ENCODE peak calls at places on chromosomes 1 and 21, in ten cellular contexts. L is epithelial cell of esophagus, I is foreskin keratinocyte, R is breast epithelium, T is pancreas, E is H54, W is SJCRH30, F is C1 segment of cervical spinal cord, U is left colon, O is midbrain. P is an unnamed sample.

GRCh38 chr21:33480481-33481103 is 818 bp upstream of the TMEM50B start:
- DNase-seq in F (no peak), W (no peak), U (no peak), L (no peak), I (no peak), O (no peak), T (no peak), E (no peak), R (no peak), P (no peak)

GRCh38 chr1:24491577-24492360 is 10.9 kb upstream of the RCAN3 start:
- DNase-seq in T (no peak), L (no peak), O (no peak), U (no peak), F (no peak), W (no peak), E (no peak), I (no peak), R (no peak), P (no peak)

GRCh38 chr1:114088392-114089299 is 65.0 kb downstream of the SYT6 start:
- DNase-seq in F (no peak), E (no peak), O (no peak), T (no peak), L (no peak), I (no peak), R (no peak), U (no peak), W (no peak), P (no peak)

GRCh38 chr1:177131723-177132122 is 32.8 kb downstream of the ASTN1 start:
- DNase-seq in W (no peak), I (no peak), O (no peak), E (no peak), U (no peak), F (no peak), T (no peak), R (no peak), L (no peak), P (no peak)

GRCh38 chr1:168553680-168554553 is 10.1 kb upstream of the XCL2 start:
- DNase-seq in L (no peak), R (no peak), F (no peak), U (no peak), I (no peak), W (no peak), O (no peak), E (no peak), T (no peak), P (no peak)

GRCh38 chr1:228175316-228176023 is 9.9 kb downstream of the IBA57 start:
- DNase-seq in R (no peak), F (no peak), O (no peak), U (no peak), L (no peak), I (no peak), W (no peak), T (no peak), E (no peak), P (no peak)

GRCh38 chr1:230459463-230459862 is 33.3 kb upstream of the PGBD5 start:
- DNase-seq in O (no peak), T (no peak), F (peak; percentile 1), I (peak; percentile 88), U (no peak), R (no peak), E (no peak), L (peak; percentile 88), W (peak; percentile 8), P (no peak)

GRCh38 chr1:7334475-7335035 is 436.5 kb upstream of the VAMP3 start:
- DNase-seq in U (peak; percentile 69), T (no peak), R (no peak), F (no peak), E (no peak), L (peak; percentile 92), I (peak; percentile 95), W (peak; percentile 89), O (no peak), P (peak; percentile 68)

GRCh38 chr1:12085643-12086260 is 22.6 kb downstream of the TNFRSF8 start:
- DNase-seq in R (no peak), E (no peak), U (no peak), T (no peak), W (no peak), I (no peak), L (no peak), F (no peak), O (no peak), P (no peak)

GRCh38 chr1:207748737-207749528 is 2.9 kb upstream of the CD46 start:
- DNase-seq in E (no peak), L (peak; percentile 70), W (peak; percentile 75), I (peak; percentile 75), T (no peak), U (no peak), R (no peak), F (no peak), O (no peak), P (no peak)

GRCh38 chr1:54069792-54070548 is 16.6 kb downstream of the TCEANC2 start:
- DNase-seq in I (peak; percentile 40), L (peak; percentile 60), R (no peak), E (peak; percentile 72), F (no peak), O (peak; percentile 39), W (peak; percentile 95), T (no peak), U (no peak), P (no peak)

P was measured in lower leg skin.